ENCODE peak calls at places on chromosome 1, in eight cellular contexts. Z is stimulated activated CD4-positive, alpha-beta T cell treated with anti-CD3 and anti-CD28 coated beads, Interleukin-2, amount 100 ng/mL, for 24 hours; B is left lung; P is LoVo; Y is epithelial cell of esophagus; H is neural progenitor cell; R is T-helper 17 cell; J is right lobe of liver. K is an unnamed sample.

GRCh38 chr1:108057536-108057935 is 92.6 kb upstream of the VAV3 start:
- DNase-seq in Z (no peak), B (no peak), P (no peak), Y (peak), H (peak), R (no peak), J (peak), K (no peak)

GRCh38 chr1:203175237-203176181 is at the start of gene MYBPH:
- DNase-seq in Z (no peak), B (no peak), P (no peak), Y (no peak), H (no peak), R (no peak), J (no peak), K (no peak)

GRCh38 chr1:52266507-52266906 is 99.5 kb downstream of the CC2D1B start:
- DNase-seq in Z (no peak), B (no peak), P (no peak), Y (no peak), H (no peak), R (no peak), J (no peak), K (no peak)

GRCh38 chr1:202229376-202229775 is 35.8 kb downstream of the LGR6 start:
- DNase-seq in Z (no peak), B (no peak), P (no peak), Y (peak), H (no peak), R (no peak), J (no peak), K (no peak)

GRCh38 chr1:112285808-112286207 is 110.2 kb upstream of the CTTNBP2NL start:
- DNase-seq in Z (no peak), B (no peak), P (no peak), Y (no peak), H (peak), R (no peak), J (no peak), K (no peak)

GRCh38 chr1:63322248-63322943 is at the start of gene FOXD3:
- DNase-seq in Z (peak), B (peak), P (peak), Y (peak), H (peak), R (peak), J (peak), K (no peak)

GRCh38 chr1:211643324-211644212 is 31.9 kb downstream of the NEK2 start:
- DNase-seq in Z (no peak), B (no peak), P (peak), Y (peak), H (peak), R (no peak), J (peak), K (no peak)

GRCh38 chr1:175067707-175068106 is at the start of gene TNN:
- DNase-seq in Z (no peak), B (no peak), P (no peak), Y (no peak), H (no peak), R (no peak), J (no peak), K (no peak)

GRCh38 chr1:20317471-20317870 is 26.8 kb downstream of the VWA5B1 start:
- DNase-seq in Z (no peak), B (no peak), P (no peak), Y (no peak), H (no peak), R (no peak), J (no peak), K (no peak)

GRCh38 chr1:43864111-43865045 is 69.2 kb upstream of the ARTN start:
- DNase-seq in Z (no peak), B (no peak), P (no peak), Y (no peak), H (no peak), R (no peak), J (no peak), K (no peak)